ENCODE peak calls at places on chromosome 1, in six cellular contexts. G, T, X, L, D and Y are unnamed samples.

GRCh38 chr1:231387770-231388669 is 34.1 kb downstream of the EGLN1 start:
- DNase-seq in G (no peak), T (no peak), X (no peak), L (no peak), D (no peak), Y (no peak)

GRCh38 chr1:915295-916172 is 8.2 kb upstream of the SAMD11 start:
- DNase-seq in G (no peak), T (no peak), X (no peak), L (peak; percentile 5), D (no peak), Y (no peak)

GRCh38 chr1:9714257-9714718 is 62.8 kb downstream of the PIK3CD start:
- DNase-seq in G (no peak), T (no peak), X (no peak), L (no peak), D (no peak), Y (no peak)

GRCh38 chr1:26021647-26022403 is at the start of gene EXTL1:
- DNase-seq in G (no peak), T (no peak), X (no peak), L (peak; percentile 77), D (no peak), Y (no peak)

GRCh38 chr1:226960944-226961765 is 21.1 kb downstream of the COQ8A start:
- DNase-seq in G (no peak), T (no peak), X (no peak), L (no peak), D (no peak), Y (no peak)

GRCh38 chr1:2111674-2112035 is 61.4 kb downstream of the PRKCZ start:
- DNase-seq in G (no peak), T (no peak), X (no peak), L (peak; percentile 5), D (no peak), Y (no peak)

GRCh38 chr1:162389021-162389818 is 7.7 kb downstream of the C1orf226 start:
- DNase-seq in G (no peak), T (no peak), X (no peak), L (no peak), D (no peak), Y (peak; percentile 30)

GRCh38 chr1:84428220-84428619 is 29.9 kb downstream of the DNASE2B start:
- DNase-seq in G (no peak), T (no peak), X (no peak), L (no peak), D (no peak), Y (no peak)

GRCh38 chr1:163147019-163147418 is 55.7 kb downstream of the RGS5 start:
- DNase-seq in G (no peak), T (no peak), X (no peak), L (no peak), D (no peak), Y (no peak)

GRCh38 chr1:20074725-20075171 is 4.8 kb downstream of the PLA2G5 start:
- DNase-seq in G (no peak), T (peak; percentile 33), X (no peak), L (no peak), D (no peak), Y (no peak)

GRCh38 chr1:220296941-220297460 is 24.7 kb upstream of the RAB3GAP2 start:
- DNase-seq in G (no peak), T (no peak), X (no peak), L (no peak), D (no peak), Y (no peak)